ENCODE peak calls at places on chromosomes 11 and 22, in four cellular contexts. J is gastrocnemius medialis, H is PC-3, D is testis. M is an unnamed sample.

GRCh38 chr11:7546324-7546791 is 32.6 kb downstream of the PPFIBP2 start:
- DNase-seq in J (peak; percentile 88), H (peak; percentile 18), D (no peak), M (no peak)

GRCh38 chr11:86537541-86538222 is 134.7 kb downstream of the ME3 start:
- DNase-seq in J (no peak), H (no peak), D (no peak), M (no peak)

GRCh38 chr22:39169797-39170466 is 17.5 kb upstream of the CBX7 start:
- DNase-seq in J (no peak), H (no peak), D (no peak), M (no peak)

GRCh38 chr11:25247336-25247735 is 750.5 kb downstream of the LUZP2 start:
- DNase-seq in J (no peak), H (peak; percentile 51), D (no peak), M (no peak)

GRCh38 chr22:25069758-25070461 is 117.4 kb downstream of the KIAA1671 start:
- DNase-seq in J (peak; percentile 79), H (no peak), D (no peak), M (no peak)

GRCh38 chr22:28222571-28222970 is 303.5 kb upstream of the PITPNB start:
- DNase-seq in J (no peak), H (no peak), D (no peak), M (no peak)

GRCh38 chr11:107711861-107712260 is at the start of gene SLN:
- DNase-seq in J (peak; percentile 74), H (no peak), D (no peak), M (no peak)

GRCh38 chr11:86818466-86819282 is 18.3 kb downstream of the PRSS23 start:
- DNase-seq in J (no peak), H (peak; percentile 78), D (no peak), M (no peak)

GRCh38 chr11:64245797-64246623 is 733 bp downstream of the PPP1R14B start:
- DNase-seq in J (peak; percentile 92), H (peak; percentile 99), D (peak; percentile 50), M (peak; percentile 60)

GRCh38 chr11:35362571-35362980 is 56.8 kb downstream of the SLC1A2 start:
- DNase-seq in J (no peak), H (peak; percentile 61), D (no peak), M (no peak)

GRCh38 chr11:97574976-97575665 is 1185.3 kb downstream of the JRKL start:
- DNase-seq in J (no peak), H (peak; percentile 31), D (no peak), M (no peak)

DNA sequence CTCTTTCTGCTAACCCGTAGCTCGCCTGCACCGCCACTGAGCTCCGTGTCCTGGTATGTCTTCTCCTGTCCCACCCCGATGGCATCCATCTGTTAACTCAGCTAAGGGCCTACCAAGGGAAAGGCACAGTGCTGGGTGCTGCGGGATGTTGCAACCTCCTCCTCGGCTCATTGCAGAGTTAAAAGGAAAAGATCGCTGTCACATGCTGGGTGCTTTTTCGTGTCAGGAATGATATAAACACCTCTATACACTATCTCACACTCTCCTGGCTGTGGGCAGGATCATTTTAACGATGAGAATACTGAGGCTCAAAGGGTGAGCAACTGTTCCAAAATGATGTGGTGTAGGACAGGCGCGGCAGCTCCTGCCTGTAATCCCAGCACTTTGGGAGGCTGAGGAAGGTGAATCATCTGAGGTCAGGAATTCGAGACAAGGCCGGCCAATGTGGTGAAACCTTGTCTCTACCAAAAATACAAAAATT is 10.1 kb downstream of the TXN2 start:
- DNase-seq in J (no peak), H (peak; percentile 61), D (no peak), M (no peak)
- H3K36me3 ChIP-seq in J (peaks cover 39% of the 10 kb centered on the region), H (peaks cover 3% of the 10 kb centered on the region), D (peaks cover 3% of the 10 kb centered on the region), M (peaks cover 64% of the 10 kb centered on the region)

GRCh38 chr11:132205496-132205895 is 835.1 kb downstream of the NTM start:
- DNase-seq in J (no peak), H (no peak), D (no peak), M (no peak)

GRCh38 chr11:132206993-132207392 is 836.6 kb downstream of the NTM start:
- DNase-seq in J (no peak), H (no peak), D (no peak), M (no peak)

DNA sequence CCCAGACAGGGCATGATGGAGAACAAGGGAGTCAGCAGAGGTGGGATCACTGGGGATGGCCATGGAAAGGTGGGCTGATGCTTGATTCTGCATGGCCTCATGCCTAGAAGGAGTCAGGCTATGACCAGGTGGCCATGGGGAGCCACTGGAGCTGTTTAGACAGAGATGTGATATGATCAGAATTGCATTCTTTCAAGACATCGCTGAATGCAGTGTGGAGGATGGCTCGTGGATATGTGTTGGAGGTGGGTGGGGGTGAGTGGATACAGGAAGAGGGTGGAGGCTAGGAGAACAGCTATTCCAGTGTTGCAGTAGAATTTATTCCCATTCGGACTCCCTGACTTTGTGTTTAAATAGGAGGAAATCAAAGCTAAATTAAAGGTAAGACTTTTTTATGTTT is 841.1 kb downstream of the NTM start:
- DNase-seq in J (no peak), H (no peak), D (no peak), M (no peak)
- H3K27ac ChIP-seq in J (no peak overlapping the region), H (no peak overlapping the region), D (no peak overlapping the region), M (no peak overlapping the region)

DNA sequence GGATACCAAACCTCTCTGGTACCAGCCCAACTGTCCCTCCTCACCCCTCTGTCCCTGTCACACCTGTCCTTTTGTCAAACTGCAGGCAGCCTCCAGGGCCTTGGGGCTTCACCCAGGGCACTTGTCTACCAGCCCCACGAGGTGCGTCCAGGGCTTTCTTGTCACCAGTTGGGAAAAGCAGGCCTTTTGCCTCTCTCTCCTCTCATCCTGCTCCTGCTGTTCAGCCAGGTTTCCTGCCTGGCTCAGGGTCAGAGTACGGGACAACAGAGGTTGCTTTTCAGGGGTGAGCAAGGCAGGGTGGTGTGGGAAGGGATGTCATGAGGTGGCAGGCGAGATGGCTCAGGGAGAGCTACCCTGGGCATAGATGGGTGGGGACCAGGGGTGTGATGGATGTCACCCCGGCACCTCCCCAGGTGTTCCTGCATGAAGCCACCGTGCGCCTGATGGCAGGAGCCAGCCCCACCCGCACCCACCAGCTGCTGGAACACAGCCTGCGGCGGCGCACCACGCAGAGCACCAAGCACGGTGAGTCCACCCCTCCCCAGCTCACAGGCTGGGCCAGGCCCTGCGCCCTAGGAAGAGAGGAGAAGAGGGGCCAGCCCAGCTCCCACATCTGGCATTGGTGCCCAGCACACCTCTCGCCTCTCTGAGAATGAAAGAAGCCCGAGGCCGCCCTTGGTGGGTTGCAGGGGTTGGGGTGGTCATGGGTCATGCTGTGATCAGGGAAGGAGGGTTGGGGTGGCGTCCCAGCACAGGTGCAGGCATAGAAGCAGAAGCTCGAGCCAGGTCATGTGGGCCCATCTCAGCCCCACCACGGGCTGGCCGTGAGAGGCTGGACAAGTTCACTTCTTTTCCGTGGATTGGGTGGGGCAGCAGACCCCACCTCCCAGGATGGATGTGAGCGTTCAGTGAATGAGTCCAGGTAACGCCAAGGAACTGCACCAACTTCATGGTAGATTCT is 10.1 kb downstream of the SHISA8 start:
- DNase-seq in J (no peak), H (no peak), D (no peak), M (no peak)
- H3K36me3 ChIP-seq in J (peaks cover 22% of the 10 kb centered on the region), H (no peaks in the 10 kb centered on the region), D (no peaks in the 10 kb centered on the region), M (peaks cover 72% of the 10 kb centered on the region)

DNA sequence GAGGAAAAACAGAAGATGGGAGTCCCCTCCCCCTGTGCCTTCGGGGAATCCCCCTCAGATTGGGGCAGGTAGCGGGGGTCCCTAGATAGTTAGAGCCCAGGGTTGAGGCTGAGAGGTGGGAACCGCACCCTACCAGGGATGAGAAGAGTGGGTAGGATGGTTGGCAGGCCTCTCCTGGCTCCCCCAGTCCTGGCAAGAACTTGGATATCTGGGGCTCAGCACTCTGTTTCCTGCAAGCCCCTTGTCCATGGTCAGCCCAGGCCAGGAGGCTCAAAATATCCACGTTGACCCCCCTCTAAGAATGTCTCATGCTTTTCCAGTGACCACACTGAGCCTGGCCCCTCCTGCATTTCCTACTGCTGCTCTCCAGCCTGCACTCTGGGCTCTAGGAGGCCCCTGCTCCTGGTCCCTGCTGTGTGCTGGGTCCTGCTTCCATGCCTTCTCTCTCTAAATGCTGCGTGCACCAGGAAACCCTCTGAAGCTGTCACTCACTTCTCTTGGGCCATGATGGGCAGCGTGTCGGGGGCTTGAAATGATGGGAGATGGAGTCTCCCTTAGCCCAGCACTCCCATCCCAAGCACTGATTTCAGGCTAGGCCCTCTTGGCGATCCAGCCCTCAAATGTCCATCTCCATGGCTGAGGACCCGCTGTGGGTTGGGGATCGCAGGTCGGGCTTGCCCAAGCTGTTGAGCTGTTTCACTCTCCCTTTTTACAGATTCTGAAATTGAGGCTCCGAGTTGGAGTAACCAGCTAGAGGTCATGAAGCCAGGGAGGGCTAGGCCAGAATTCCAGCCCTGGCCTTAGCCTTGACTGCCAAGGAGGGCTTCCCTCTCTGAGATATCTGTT is 2.0 kb downstream of the MAP3K11 start:
- DNase-seq in J (no peak), H (no peak), D (no peak), M (no peak)
- H3K27ac ChIP-seq in J (peak overlapping the region; percentile 93), H (no peak overlapping the region), D (peak overlapping the region; percentile 77), M (peak overlapping the region; percentile 98)

GRCh38 chr11:108709741-108710140 is 44.9 kb downstream of the DDX10 start:
- DNase-seq in J (no peak), H (no peak), D (no peak), M (no peak)

GRCh38 chr11:108713076-108713790 is 48.4 kb downstream of the DDX10 start:
- DNase-seq in J (no peak), H (peak; percentile 20), D (no peak), M (no peak)

GRCh38 chr11:108718466-108718865 is 53.6 kb downstream of the DDX10 start:
- DNase-seq in J (no peak), H (no peak), D (no peak), M (no peak)

GRCh38 chr11:108715239-108715638 is 50.4 kb downstream of the DDX10 start:
- DNase-seq in J (no peak), H (no peak), D (no peak), M (no peak)
- H3K36me3 ChIP-seq in J (peaks cover 9% of the 10 kb centered on the region), H (peaks cover 39% of the 10 kb centered on the region), D (peaks cover 3% of the 10 kb centered on the region), M (peaks cover 60% of the 10 kb centered on the region)

GRCh38 chr22:33865248-33865647 is 55.0 kb downstream of the LARGE1 start:
- DNase-seq in J (no peak), H (peak; percentile 1), D (no peak), M (no peak)

GRCh38 chr22:33864723-33865130 is 55.5 kb downstream of the LARGE1 start:
- DNase-seq in J (peak; percentile 32), H (no peak), D (peak; percentile 25), M (peak; percentile 72)

GRCh38 chr22:33865996-33866395 is 54.3 kb downstream of the LARGE1 start:
- DNase-seq in J (no peak), H (no peak), D (no peak), M (no peak)

GRCh38 chr22:33867118-33867863 is 53.0 kb downstream of the LARGE1 start:
- DNase-seq in J (no peak), H (peak; percentile 22), D (no peak), M (no peak)

DNA sequence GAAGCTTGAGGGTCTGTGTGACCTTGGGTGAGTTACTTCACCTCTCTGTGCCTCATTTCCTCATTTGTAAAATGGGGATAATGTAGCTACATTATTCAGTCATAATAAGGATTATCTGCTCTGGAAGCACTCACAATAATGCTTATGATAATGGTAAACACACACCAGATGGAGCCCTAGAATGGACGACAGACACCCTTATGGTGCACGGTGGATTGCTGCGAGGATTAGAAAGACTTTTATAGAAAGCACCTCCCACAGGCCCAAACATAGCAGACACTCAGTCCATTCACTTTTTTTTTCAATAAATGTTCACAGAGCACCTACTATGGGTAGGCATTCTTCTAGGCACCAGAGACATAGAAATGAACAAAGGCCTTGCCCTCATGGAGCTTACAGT is 53.8 kb downstream of the LARGE1 start:
- DNase-seq in J (no peak), H (no peak), D (no peak), M (no peak)
- H3K27ac ChIP-seq in J (peak overlapping the region; percentile 86), H (peak overlapping the region; percentile 34), D (no peak overlapping the region), M (peak overlapping the region; percentile 85)

DNA sequence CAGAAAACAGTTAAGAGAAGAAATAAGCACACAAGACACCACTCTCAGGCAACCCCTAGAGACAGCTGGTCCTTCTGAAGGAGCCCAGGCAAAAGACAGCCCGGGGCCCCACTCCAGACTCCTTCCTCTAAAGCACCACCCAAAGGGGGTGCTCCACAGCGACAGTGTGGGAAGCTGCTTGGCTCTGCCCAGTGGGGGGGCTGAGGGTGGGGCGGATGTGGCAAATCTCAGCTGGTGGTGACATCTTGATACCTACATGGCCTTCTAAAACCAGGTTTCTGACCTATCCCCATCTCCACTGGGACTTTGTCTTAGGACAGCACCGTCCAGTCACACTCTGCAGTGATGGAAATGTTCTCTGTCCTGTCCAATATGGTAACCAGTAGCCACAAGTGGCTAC is 10.2 kb upstream of the APOA1 start:
- DNase-seq in J (no peak), H (no peak), D (no peak), M (no peak)
- H3K36me3 ChIP-seq in J (peaks cover 56% of the 10 kb centered on the region), H (peaks cover 22% of the 10 kb centered on the region), D (no peaks in the 10 kb centered on the region), M (peaks cover 25% of the 10 kb centered on the region)